ENCODE peak calls at places on chromosomes 5 and 9, in five cellular contexts. One of them, this sample, is unnamed.

GRCh38 chr9:117414906-117415583 is at the start of gene ASTN2:
- DNase-seq in BJ: no peak
- DNase-seq in mesendoderm: peak; percentile 40
- DNase-seq in RWPE1: peak; percentile 27
- DNase-seq in T-helper 9 cell: no peak
- DNase-seq in this sample: no peak

GRCh38 chr5:76607353-76607871 is 15.8 kb downstream of the F2RL2 start:
- DNase-seq in BJ: no peak
- DNase-seq in T-helper 9 cell: no peak
- DNase-seq in mesendoderm: no peak
- DNase-seq in RWPE1: no peak
- DNase-seq in this sample: no peak

GRCh38 chr9:129350143-129350935 is 172.3 kb upstream of the IER5L start:
- DNase-seq in RWPE1: no peak
- DNase-seq in BJ: no peak
- DNase-seq in T-helper 9 cell: no peak
- DNase-seq in mesendoderm: no peak
- DNase-seq in this sample: no peak

GRCh38 chr9:136858844-136859757 is 7.0 kb downstream of the MAMDC4 start:
- DNase-seq in mesendoderm: no peak
- DNase-seq in BJ: no peak
- DNase-seq in T-helper 9 cell: no peak
- DNase-seq in RWPE1: peak; percentile 53
- DNase-seq in this sample: no peak

GRCh38 chr5:110414360-110414759 is 312.1 kb downstream of the TMEM232 start:
- DNase-seq in mesendoderm: peak; percentile 42
- DNase-seq in T-helper 9 cell: no peak
- DNase-seq in BJ: no peak
- DNase-seq in RWPE1: no peak
- DNase-seq in this sample: no peak

GRCh38 chr9:9862412-9862811 is 750.4 kb downstream of the PTPRD start:
- DNase-seq in mesendoderm: no peak
- DNase-seq in T-helper 9 cell: no peak
- DNase-seq in RWPE1: no peak
- DNase-seq in BJ: no peak
- DNase-seq in this sample: no peak

GRCh38 chr9:5269249-5269715 is 35.2 kb downstream of the RLN2 start:
- DNase-seq in RWPE1: peak; percentile 12
- DNase-seq in T-helper 9 cell: no peak
- DNase-seq in mesendoderm: peak; percentile 97
- DNase-seq in BJ: no peak
- DNase-seq in this sample: no peak

GRCh38 chr5:107472620-107473064 is 198.1 kb downstream of the EFNA5 start:
- DNase-seq in mesendoderm: peak; percentile 45
- DNase-seq in T-helper 9 cell: no peak
- DNase-seq in RWPE1: no peak
- DNase-seq in BJ: no peak
- DNase-seq in this sample: no peak

GRCh38 chr9:101485873-101486692 is 47.6 kb upstream of the RNF20 start:
- DNase-seq in T-helper 9 cell: no peak
- DNase-seq in mesendoderm: peak; percentile 77
- DNase-seq in BJ: no peak
- DNase-seq in RWPE1: peak; percentile 56
- DNase-seq in this sample: no peak

GRCh38 chr9:134984372-134985240 is 66.9 kb upstream of the FCN1 start:
- DNase-seq in mesendoderm: no peak
- DNase-seq in RWPE1: no peak
- DNase-seq in BJ: no peak
- DNase-seq in T-helper 9 cell: no peak
- DNase-seq in this sample: no peak

GRCh38 chr5:79069488-79070001 is at the start of the genes BHMT2 and DMGDH:
- DNase-seq in T-helper 9 cell: no peak
- DNase-seq in RWPE1: no peak
- DNase-seq in BJ: no peak
- DNase-seq in mesendoderm: no peak
- DNase-seq in this sample: no peak

GRCh38 chr5:172380261-172380991 is 73.9 kb downstream of the SH3PXD2B start:
- DNase-seq in mesendoderm: no peak
- DNase-seq in RWPE1: no peak
- DNase-seq in T-helper 9 cell: no peak
- DNase-seq in BJ: peak; percentile 14
- DNase-seq in this sample: no peak

GRCh38 chr5:158013303-158013702 is 154.4 kb upstream of the CLINT1 start:
- DNase-seq in RWPE1: no peak
- DNase-seq in T-helper 9 cell: no peak
- DNase-seq in mesendoderm: peak; percentile 96
- DNase-seq in BJ: no peak
- DNase-seq in this sample: no peak

GRCh38 chr5:54443264-54443663 is 12.2 kb upstream of the HSPB3 start:
- DNase-seq in mesendoderm: peak; percentile 59
- DNase-seq in BJ: no peak
- DNase-seq in T-helper 9 cell: no peak
- DNase-seq in RWPE1: peak; percentile 49
- DNase-seq in this sample: no peak

GRCh38 chr9:36597412-36598178 is 24.9 kb downstream of the MELK start:
- DNase-seq in BJ: no peak
- DNase-seq in mesendoderm: peak; percentile 83
- DNase-seq in T-helper 9 cell: no peak
- DNase-seq in RWPE1: peak; percentile 50
- DNase-seq in this sample: no peak

GRCh38 chr5:77211013-77211690 is 672 bp downstream of the PDE8B start:
- DNase-seq in T-helper 9 cell: no peak
- DNase-seq in RWPE1: no peak
- DNase-seq in mesendoderm: peak; percentile 63
- DNase-seq in BJ: no peak
- DNase-seq in this sample: no peak

GRCh38 chr5:169873642-169874041 is 106.7 kb downstream of the INSYN2B start:
- DNase-seq in T-helper 9 cell: no peak
- DNase-seq in BJ: no peak
- DNase-seq in RWPE1: no peak
- DNase-seq in mesendoderm: no peak
- DNase-seq in this sample: no peak

GRCh38 chr9:13205824-13206223 is 73.7 kb downstream of the MPDZ start:
- DNase-seq in RWPE1: no peak
- DNase-seq in mesendoderm: peak; percentile 9
- DNase-seq in T-helper 9 cell: no peak
- DNase-seq in BJ: no peak
- DNase-seq in this sample: no peak

GRCh38 chr5:29114331-29114768 is 2076.0 kb upstream of the CDH9 start:
- DNase-seq in mesendoderm: peak; percentile 51
- DNase-seq in RWPE1: no peak
- DNase-seq in T-helper 9 cell: no peak
- DNase-seq in BJ: no peak
- DNase-seq in this sample: no peak

GRCh38 chr5:108101105-108101504 is 280.8 kb downstream of the FBXL17 start:
- DNase-seq in BJ: no peak
- DNase-seq in T-helper 9 cell: no peak
- DNase-seq in RWPE1: no peak
- DNase-seq in mesendoderm: no peak
- DNase-seq in this sample: no peak

GRCh38 chr5:145568581-145568980 is 266.6 kb downstream of the PRELID2 start:
- DNase-seq in T-helper 9 cell: no peak
- DNase-seq in mesendoderm: no peak
- DNase-seq in BJ: no peak
- DNase-seq in RWPE1: peak; percentile 29
- DNase-seq in this sample: no peak

GRCh38 chr5:50724-51499 is 41.1 kb upstream of the PLEKHG4B start:
- DNase-seq in BJ: no peak
- DNase-seq in mesendoderm: no peak
- DNase-seq in T-helper 9 cell: no peak
- DNase-seq in RWPE1: no peak
- DNase-seq in this sample: no peak

GRCh38 chr9:136808075-136808780 is 480 bp downstream of the RABL6 start:
- DNase-seq in RWPE1: peak; percentile 44
- DNase-seq in mesendoderm: no peak
- DNase-seq in BJ: no peak
- DNase-seq in T-helper 9 cell: peak; percentile 38
- DNase-seq in this sample: peak; percentile 34

GRCh38 chr9:38200431-38200830 is 131.4 kb upstream of the SHB start:
- DNase-seq in mesendoderm: no peak
- DNase-seq in T-helper 9 cell: no peak
- DNase-seq in RWPE1: no peak
- DNase-seq in BJ: no peak
- DNase-seq in this sample: no peak

GRCh38 chr9:126721531-126722098 is 83.2 kb upstream of the ZBTB43 start:
- DNase-seq in RWPE1: no peak
- DNase-seq in T-helper 9 cell: no peak
- DNase-seq in BJ: no peak
- DNase-seq in mesendoderm: no peak
- DNase-seq in this sample: no peak

GRCh38 chr5:71475788-71476384 is 20.4 kb downstream of the BDP1 start:
- DNase-seq in BJ: no peak
- DNase-seq in mesendoderm: peak; percentile 64
- DNase-seq in RWPE1: peak; percentile 57
- DNase-seq in T-helper 9 cell: no peak
- DNase-seq in this sample: no peak

GRCh38 chr9:37031902-37032301 is 2.2 kb downstream of the PAX5 start:
- DNase-seq in RWPE1: no peak
- DNase-seq in BJ: no peak
- DNase-seq in T-helper 9 cell: no peak
- DNase-seq in mesendoderm: no peak
- DNase-seq in this sample: no peak

GRCh38 chr9:37840560-37841194 is 40.1 kb downstream of the DCAF10 start:
- DNase-seq in mesendoderm: no peak
- DNase-seq in T-helper 9 cell: no peak
- DNase-seq in RWPE1: peak; percentile 20
- DNase-seq in BJ: peak; percentile 30
- DNase-seq in this sample: peak; percentile 2

This sample was measured in activated T-cell treated with anti-CD3 and anti-CD28 coated beads for 48 hours.